ENCODE peak calls at places on chromosome 6, in five cellular contexts. F is activated CD8-positive, alpha-beta memory T cell treated with anti-CD3 and anti-CD28 coated beads, Interleukin-2, amount 50 U/mL, for 4 hours; Y is GDM1; L is HEK293T; P is neural crest cell. C is an unnamed sample.

GRCh38 chr6:18147160-18147559 is 7.7 kb downstream of the TPMT start:
- DNase-seq in F (no peak), Y (no peak), P (no peak), L (no peak), C (no peak)

GRCh38 chr6:157768863-157769551 is 54.0 kb upstream of the SNX9 start:
- DNase-seq in F (no peak), P (no peak), Y (no peak), L (no peak), C (no peak)

GRCh38 chr6:160118620-160119234 is 2.9 kb upstream of the SLC22A1 start:
- DNase-seq in L (no peak), P (no peak), Y (no peak), F (no peak), C (no peak)

GRCh38 chr6:147063469-147064031 is 140.7 kb upstream of the STXBP5 start:
- DNase-seq in P (no peak), Y (no peak), F (no peak), L (no peak), C (no peak)

GRCh38 chr6:53854843-53855567 is 60.2 kb downstream of the LRRC1 start:
- DNase-seq in L (no peak), Y (no peak), P (no peak), F (no peak), C (no peak)

GRCh38 chr6:127457444-127458064 is 1.6 kb downstream of the KIAA0408 start:
- DNase-seq in L (no peak), Y (peak; percentile 19), P (no peak), F (no peak), C (no peak)

GRCh38 chr6:41111017-41111416 is 38.2 kb downstream of the NFYA start:
- DNase-seq in Y (no peak), L (no peak), F (no peak), P (no peak), C (no peak)

GRCh38 chr6:51466427-51466826 is 621.0 kb downstream of the PKHD1 start:
- DNase-seq in P (no peak), F (no peak), L (no peak), Y (no peak), C (no peak)

GRCh38 chr6:71294121-71294523 is 5.5 kb downstream of the OGFRL1 start:
- DNase-seq in L (no peak), Y (no peak), F (no peak), P (no peak), C (no peak)

GRCh38 chr6:157148391-157149323 is 174.7 kb downstream of the TMEM242 start:
- DNase-seq in L (no peak), P (no peak), F (no peak), Y (no peak), C (no peak)

GRCh38 chr6:116413357-116413756 is 42.6 kb downstream of the DSE start:
- DNase-seq in P (no peak), L (no peak), F (no peak), Y (no peak), C (no peak)

GRCh38 chr6:158756126-158756525 is 63.0 kb downstream of the EZR start:
- DNase-seq in L (no peak), Y (no peak), P (no peak), F (no peak), C (no peak)

GRCh38 chr6:161644521-161644920 is 370.7 kb upstream of the AGPAT4 start:
- DNase-seq in L (no peak), F (no peak), P (no peak), Y (no peak), C (no peak)

GRCh38 chr6:17397764-17398194 is 4.4 kb downstream of the CAP2 start:
- DNase-seq in L (no peak), Y (no peak), P (no peak), F (no peak), C (no peak)

GRCh38 chr6:155530219-155530834 is 74.7 kb upstream of the NOX3 start:
- DNase-seq in L (peak; percentile 50), P (no peak), Y (peak; percentile 1), F (no peak), C (peak; percentile 35)

GRCh38 chr6:111573118-111573883 is 32.4 kb downstream of the TRAF3IP2 start:
- DNase-seq in Y (no peak), L (no peak), F (no peak), P (no peak), C (no peak)

GRCh38 chr6:68709091-68709490 is 74.0 kb downstream of the ADGRB3 start:
- DNase-seq in L (no peak), Y (no peak), F (no peak), P (no peak), C (no peak)

GRCh38 chr6:137173501-137173900 is at the start of gene IL22RA2:
- DNase-seq in L (no peak), P (no peak), F (no peak), Y (no peak), C (no peak)

GRCh38 chr6:133754298-133754697 is 134.6 kb upstream of the TCF21 start:
- DNase-seq in P (no peak), F (no peak), Y (no peak), L (no peak), C (no peak)

GRCh38 chr6:157708933-157709332 is 114.1 kb upstream of the SNX9 start:
- DNase-seq in F (no peak), Y (no peak), P (no peak), L (no peak), C (no peak)

GRCh38 chr6:160792711-160793110 is 90.7 kb downstream of the PLG start:
- DNase-seq in L (no peak), Y (no peak), F (no peak), P (no peak), C (no peak)